ENCODE peak calls at places on chromosomes 12 and 14, in seven cellular contexts. One of them, this sample, is unnamed.

GRCh38 chr12:90572778-90573177 is 382.2 kb downstream of the CCER1 start:
- DNase-seq in posterior cingulate gyrus: no peak
- DNase-seq in HEK293T: no peak
- DNase-seq in lower leg skin: no peak
- DNase-seq in NCI-H2081: peak; percentile 14
- DNase-seq in fibroblast of mammary gland: no peak
- DNase-seq in skeletal muscle cell: no peak
- DNase-seq in this sample: no peak

GRCh38 chr12:70638639-70639349 is 1.6 kb upstream of the PTPRB start:
- DNase-seq in NCI-H2081: no peak
- DNase-seq in posterior cingulate gyrus: no peak
- DNase-seq in lower leg skin: no peak
- DNase-seq in skeletal muscle cell: no peak
- DNase-seq in HEK293T: no peak
- DNase-seq in fibroblast of mammary gland: peak; percentile 7
- DNase-seq in this sample: no peak

GRCh38 chr12:2013527-2014223 is 9.4 kb upstream of the DCP1B start:
- DNase-seq in fibroblast of mammary gland: no peak
- DNase-seq in NCI-H2081: peak; percentile 9
- DNase-seq in posterior cingulate gyrus: no peak
- DNase-seq in HEK293T: no peak
- DNase-seq in skeletal muscle cell: no peak
- DNase-seq in lower leg skin: no peak
- DNase-seq in this sample: no peak

GRCh38 chr12:55745361-55746146 is 2.6 kb downstream of the GDF11 start:
- DNase-seq in fibroblast of mammary gland: no peak
- DNase-seq in NCI-H2081: no peak
- DNase-seq in skeletal muscle cell: no peak
- DNase-seq in posterior cingulate gyrus: no peak
- DNase-seq in HEK293T: peak; percentile 60
- DNase-seq in lower leg skin: no peak
- DNase-seq in this sample: no peak

GRCh38 chr12:11749943-11750690 is 100.6 kb downstream of the ETV6 start:
- DNase-seq in HEK293T: no peak
- DNase-seq in posterior cingulate gyrus: no peak
- DNase-seq in lower leg skin: no peak
- DNase-seq in NCI-H2081: no peak
- DNase-seq in skeletal muscle cell: no peak
- DNase-seq in fibroblast of mammary gland: no peak
- DNase-seq in this sample: no peak

GRCh38 chr12:69099201-69099837 is 140.1 kb upstream of the CPSF6 start:
- DNase-seq in lower leg skin: no peak
- DNase-seq in NCI-H2081: no peak
- DNase-seq in skeletal muscle cell: no peak
- DNase-seq in posterior cingulate gyrus: no peak
- DNase-seq in fibroblast of mammary gland: no peak
- DNase-seq in HEK293T: no peak
- DNase-seq in this sample: no peak

GRCh38 chr14:67607646-67608045 is 7.6 kb upstream of the PIGH start:
- DNase-seq in HEK293T: no peak
- DNase-seq in NCI-H2081: no peak
- DNase-seq in posterior cingulate gyrus: no peak
- DNase-seq in lower leg skin: peak; percentile 14
- DNase-seq in fibroblast of mammary gland: no peak
- DNase-seq in skeletal muscle cell: no peak
- DNase-seq in this sample: no peak

GRCh38 chr12:122988036-122988435 is 7.6 kb downstream of the ARL6IP4 start:
- DNase-seq in NCI-H2081: no peak
- DNase-seq in HEK293T: no peak
- DNase-seq in fibroblast of mammary gland: no peak
- DNase-seq in skeletal muscle cell: no peak
- DNase-seq in lower leg skin: no peak
- DNase-seq in posterior cingulate gyrus: no peak
- DNase-seq in this sample: no peak

GRCh38 chr12:57764662-57765002 is 2.2 kb downstream of the CYP27B1 start:
- DNase-seq in skeletal muscle cell: no peak
- DNase-seq in fibroblast of mammary gland: no peak
- DNase-seq in lower leg skin: no peak
- DNase-seq in HEK293T: no peak
- DNase-seq in NCI-H2081: peak; percentile 29
- DNase-seq in posterior cingulate gyrus: no peak
- DNase-seq in this sample: no peak

GRCh38 chr12:99390707-99391106 is 256.8 kb upstream of the GARIN6 start:
- DNase-seq in HEK293T: peak; percentile 30
- DNase-seq in skeletal muscle cell: no peak
- DNase-seq in NCI-H2081: no peak
- DNase-seq in fibroblast of mammary gland: peak; percentile 2
- DNase-seq in posterior cingulate gyrus: peak; percentile 34
- DNase-seq in lower leg skin: no peak
- DNase-seq in this sample: no peak

GRCh38 chr12:95173392-95174251 is 43.6 kb downstream of the FGD6 start:
- DNase-seq in NCI-H2081: peak; percentile 34
- DNase-seq in HEK293T: no peak
- DNase-seq in lower leg skin: no peak
- DNase-seq in posterior cingulate gyrus: peak; percentile 30
- DNase-seq in fibroblast of mammary gland: peak; percentile 82
- DNase-seq in skeletal muscle cell: peak; percentile 76
- DNase-seq in this sample: no peak